ENCODE peak calls at places on chromosomes 5 and 9, in seven cellular contexts. G is GM23338, S is K562, K is SK-N-SH, P is A549, F is HCT116, H is HL-60. L is an unnamed sample.

GRCh38 chr9:16680965-16681658 is 189.4 kb downstream of the BNC2 start:
- DNase-seq in P (no peak), H (no peak), K (peak), G (no peak), S (no peak), F (no peak), L (no peak)

GRCh38 chr9:128877852-128878251 is 3.9 kb downstream of the KYAT1 start:
- DNase-seq in G (no peak), P (no peak), F (no peak), S (no peak), K (no peak), H (no peak), L (no peak)

GRCh38 chr5:96049398-96050272 is 88.0 kb upstream of the ELL2 start:
- DNase-seq in K (no peak), F (no peak), H (no peak), G (no peak), P (peak), S (no peak), L (no peak)

GRCh38 chr9:35869621-35870216 is 482 bp downstream of the OR13J1 start:
- DNase-seq in S (no peak), H (no peak), P (no peak), F (no peak), K (no peak), G (no peak), L (no peak)

GRCh38 chr5:27010646-27011045 is 27.7 kb downstream of the CDH9 start:
- DNase-seq in H (no peak), G (no peak), K (no peak), S (no peak), P (no peak), F (no peak), L (no peak)

GRCh38 chr5:59062986-59063683 is 480.3 kb downstream of the RAB3C start:
- DNase-seq in H (no peak), G (no peak), S (no peak), F (no peak), K (no peak), P (peak), L (no peak)

GRCh38 chr9:6557883-6558282 is 87.6 kb downstream of the GLDC start:
- DNase-seq in S (no peak), P (no peak), H (no peak), G (peak), F (no peak), K (peak), L (no peak)

GRCh38 chr9:115606851-115607250 is 488.9 kb upstream of the TNC start:
- DNase-seq in P (no peak), S (no peak), K (no peak), H (no peak), G (no peak), F (no peak), L (no peak)

GRCh38 chr5:17216176-17216973 is 1.1 kb upstream of the BASP1 start:
- DNase-seq in S (peak), H (peak), F (peak), G (peak), P (peak), K (peak), L (peak)

GRCh38 chr5:172380992-172381643 is 73.2 kb downstream of the SH3PXD2B start:
- DNase-seq in P (no peak), G (no peak), S (no peak), F (no peak), H (no peak), K (peak), L (no peak)

GRCh38 chr5:115480245-115480644 is 64.3 kb downstream of the FEM1C start:
- DNase-seq in K (no peak), P (no peak), F (no peak), S (no peak), H (no peak), G (no peak), L (no peak)

GRCh38 chr9:134571946-134572914 is 69.4 kb upstream of the COL5A1 start:
- DNase-seq in H (no peak), P (no peak), K (no peak), S (no peak), G (no peak), F (no peak), L (no peak)

GRCh38 chr5:33631786-33632185 is 191.0 kb downstream of the TARS1 start:
- DNase-seq in S (no peak), K (no peak), G (no peak), F (no peak), P (no peak), H (no peak), L (no peak)

GRCh38 chr9:135906291-135907005 is 898 bp downstream of the CAMSAP1 start:
- DNase-seq in H (no peak), K (peak), S (no peak), G (no peak), F (no peak), P (peak), L (no peak)

GRCh38 chr9:136850866-136851775 is 1.0 kb upstream of the MAMDC4 start:
- DNase-seq in G (no peak), P (no peak), F (no peak), K (no peak), S (no peak), H (no peak), L (no peak)

GRCh38 chr9:114365194-114365593 is 22.6 kb downstream of the AKNA start:
- DNase-seq in H (no peak), P (no peak), F (no peak), G (no peak), S (no peak), K (no peak), L (no peak)

GRCh38 chr5:147382776-147383175 is 127.1 kb downstream of the DPYSL3 start:
- DNase-seq in P (no peak), F (no peak), K (no peak), H (no peak), S (no peak), G (peak), L (no peak)

GRCh38 chr9:15718423-15718822 is 165.6 kb downstream of the CCDC171 start:
- DNase-seq in P (no peak), K (no peak), F (no peak), S (no peak), G (no peak), H (no peak), L (no peak)

GRCh38 chr9:135218331-135219225 is 131.1 kb downstream of the OLFM1 start:
- DNase-seq in F (no peak), K (peak), G (peak), H (no peak), P (no peak), S (no peak), L (no peak)

GRCh38 chr5:174970502-174970901 is 246.1 kb downstream of the MSX2 start:
- DNase-seq in P (no peak), F (no peak), K (no peak), S (no peak), G (no peak), H (no peak), L (no peak)

GRCh38 chr9:136140966-136141365 is 22.3 kb upstream of the TMEM250 start:
- DNase-seq in S (no peak), K (no peak), G (no peak), F (no peak), H (no peak), P (no peak), L (no peak)

GRCh38 chr5:169765176-169765575 is 128.1 kb downstream of the DOCK2 start:
- DNase-seq in P (no peak), H (no peak), K (no peak), G (no peak), S (no peak), F (no peak), L (no peak)

GRCh38 chr9:85740821-85741111 is 988 bp downstream of the AGTPBP1 start:
- DNase-seq in K (peak), H (peak), G (no peak), P (no peak), S (peak), F (no peak), L (no peak)

GRCh38 chr9:85741112-85741874 is 461 bp downstream of the AGTPBP1 start:
- DNase-seq in H (peak), K (peak), P (peak), G (peak), S (peak), F (no peak), L (no peak)

GRCh38 chr9:85742630-85742928 is 825 bp upstream of the AGTPBP1 start:
- DNase-seq in H (peak), F (no peak), K (no peak), G (no peak), P (peak), S (no peak), L (peak)

GRCh38 chr9:85743290-85744128 is 1.8 kb upstream of the AGTPBP1 start:
- DNase-seq in K (no peak), F (peak), G (peak), H (peak), S (peak), P (peak), L (peak)

DNA sequence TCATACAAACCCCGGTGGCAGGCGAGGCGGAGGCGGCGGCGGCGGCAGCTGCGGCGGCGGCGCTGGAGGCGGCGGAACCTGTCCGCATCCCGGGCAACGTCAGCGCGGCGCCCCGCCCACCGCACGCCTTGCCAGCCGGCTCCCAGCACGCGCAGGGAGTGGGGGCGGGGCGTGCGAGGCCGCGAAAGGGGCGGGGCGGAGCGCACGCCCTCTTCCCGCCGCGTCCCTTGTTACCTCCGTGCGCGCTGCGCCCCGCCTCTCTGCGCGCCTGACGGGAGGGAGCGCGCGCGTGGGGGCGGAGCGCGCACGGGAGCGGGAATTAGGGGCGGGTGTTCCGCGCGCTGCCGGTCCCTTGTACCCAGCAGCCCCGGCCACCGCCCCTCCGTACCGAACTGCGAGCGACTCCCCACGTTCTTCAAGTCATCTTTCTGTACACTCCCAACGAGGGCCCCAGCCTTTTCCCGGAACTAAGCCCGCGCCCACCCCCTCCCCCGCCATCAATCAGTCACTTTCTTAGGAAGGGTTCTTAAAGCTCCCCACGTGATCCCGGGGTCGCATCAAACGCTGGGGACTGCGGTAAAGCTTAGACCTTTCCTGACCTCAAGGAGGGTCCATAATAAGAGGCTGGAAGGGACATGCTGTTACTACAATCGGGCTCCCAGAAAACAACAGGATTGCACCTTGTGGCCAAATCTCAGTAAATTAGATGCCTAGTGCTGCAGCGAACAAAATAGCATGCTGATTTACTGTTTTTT is at the start of gene AGTPBP1:
- DNase-seq in G (peak), S (peak), F (peak), P (peak), H (peak), K (peak), L (peak)
- TF ChIP-seq CTCF in G (no peak), S (no peak), F (no peak), P (no peak), H (no peak), K (no peak), L (no peak)

GRCh38 chr5:139676951-139677367 is 28.8 kb downstream of the CXXC5 start:
- DNase-seq in S (no peak), H (no peak), P (no peak), F (no peak), G (no peak), K (peak), L (no peak)

GRCh38 chr5:139676406-139676805 is 28.3 kb downstream of the CXXC5 start:
- DNase-seq in K (no peak), S (no peak), P (no peak), H (no peak), F (no peak), G (no peak), L (no peak)

GRCh38 chr5:139678751-139679750 is 30.9 kb downstream of the CXXC5 start:
- DNase-seq in H (no peak), S (no peak), K (peak), F (no peak), P (no peak), G (no peak), L (no peak)

GRCh38 chr5:139678283-139678613 is 30.1 kb downstream of the CXXC5 start:
- DNase-seq in F (no peak), S (no peak), P (no peak), H (no peak), G (no peak), K (no peak), L (no peak)

DNA sequence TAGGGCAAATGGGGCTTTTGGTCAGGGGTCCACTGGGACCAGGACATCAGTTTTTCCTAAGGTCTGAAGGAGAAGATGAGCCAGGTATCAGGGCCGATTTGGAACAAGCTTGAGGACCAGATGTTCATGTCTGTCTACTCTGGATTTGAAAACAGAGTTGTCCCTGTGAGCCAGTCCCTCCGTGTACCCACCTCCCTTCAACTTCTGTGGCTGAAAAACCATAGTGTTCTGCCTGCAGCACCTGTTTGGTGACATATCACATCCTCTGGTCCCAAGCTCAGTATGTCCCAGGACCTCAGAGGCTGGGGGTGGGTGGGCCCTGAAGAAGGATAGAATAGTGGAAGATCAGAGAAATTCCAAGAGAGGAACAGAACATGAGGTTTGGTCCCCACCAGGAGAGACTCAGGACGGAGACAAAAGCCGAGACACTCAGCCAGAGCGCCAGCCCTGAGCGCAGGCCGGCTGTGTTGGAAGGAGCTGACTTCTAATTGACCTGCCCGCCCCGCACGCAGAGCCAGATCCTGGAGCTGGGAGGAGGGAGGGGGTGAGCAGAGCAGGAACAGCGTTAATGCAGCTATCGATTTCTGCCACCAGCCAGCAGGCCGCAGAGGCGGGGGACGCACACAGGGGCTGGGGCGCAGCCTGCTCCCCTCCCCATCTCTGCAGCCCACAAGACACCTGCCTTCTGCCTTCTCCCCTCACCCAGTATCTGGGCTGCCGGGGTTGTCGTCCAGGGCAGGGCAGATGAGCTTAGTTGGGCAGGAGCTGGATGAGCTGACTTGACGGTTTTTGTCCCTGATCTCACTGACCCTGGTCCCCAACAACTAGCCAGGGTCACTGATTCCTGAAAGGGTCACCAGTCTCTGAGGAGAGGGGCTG is 29.5 kb downstream of the CXXC5 start:
- DNase-seq in F (no peak), H (no peak), G (peak), P (no peak), K (peak), S (no peak), L (no peak)
- TF ChIP-seq REST in F (no peak), H (no peak), G (no peak), P (no peak), K (no peak), S (no peak), L (no peak)

DNA sequence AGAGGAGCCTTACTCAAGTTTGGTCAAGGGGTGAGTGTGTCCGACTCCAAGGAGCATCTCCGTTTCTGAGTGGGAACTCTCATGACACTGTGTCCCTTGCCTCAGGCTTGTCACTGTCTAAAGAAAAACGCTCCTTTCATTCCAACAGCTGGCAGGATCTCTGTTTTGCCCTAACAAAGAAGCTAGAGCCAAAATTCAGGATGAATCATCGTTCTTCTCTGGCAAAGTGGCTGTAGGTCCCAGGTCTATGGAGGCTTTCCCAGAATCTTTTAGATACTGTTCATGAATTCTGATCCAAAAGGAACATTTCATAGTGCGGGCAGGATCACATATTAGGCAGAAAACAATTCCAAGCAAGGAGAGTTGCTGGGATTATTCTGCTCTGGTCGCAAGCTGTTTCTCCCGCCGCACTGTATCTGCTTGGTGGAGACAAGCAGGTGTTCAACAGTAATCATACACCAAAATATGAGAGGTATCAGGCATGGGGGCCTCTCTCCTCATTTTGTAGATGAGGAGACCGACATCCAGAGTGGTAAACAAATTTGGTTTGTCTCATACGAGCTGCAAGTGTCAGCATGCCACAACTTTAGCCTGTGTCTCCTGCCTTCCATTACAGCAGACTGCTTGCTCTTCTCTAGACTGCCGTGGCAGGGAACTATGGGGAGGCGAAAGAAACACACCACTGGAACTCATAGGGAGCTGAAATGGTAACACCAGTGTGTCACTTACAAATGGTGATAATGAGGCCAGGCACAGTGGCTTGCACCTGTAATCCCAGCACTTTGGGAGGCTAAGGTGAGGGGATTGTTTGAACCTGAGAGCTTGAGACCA is 72.6 kb downstream of the ENTREP1 start:
- DNase-seq in P (no peak), F (no peak), H (no peak), G (no peak), S (no peak), K (no peak), L (no peak)
- H3K27ac ChIP-seq in P (no peak), F (no peak), H (no peak), G (no peak), S (no peak), K (no peak), L (no peak)

DNA sequence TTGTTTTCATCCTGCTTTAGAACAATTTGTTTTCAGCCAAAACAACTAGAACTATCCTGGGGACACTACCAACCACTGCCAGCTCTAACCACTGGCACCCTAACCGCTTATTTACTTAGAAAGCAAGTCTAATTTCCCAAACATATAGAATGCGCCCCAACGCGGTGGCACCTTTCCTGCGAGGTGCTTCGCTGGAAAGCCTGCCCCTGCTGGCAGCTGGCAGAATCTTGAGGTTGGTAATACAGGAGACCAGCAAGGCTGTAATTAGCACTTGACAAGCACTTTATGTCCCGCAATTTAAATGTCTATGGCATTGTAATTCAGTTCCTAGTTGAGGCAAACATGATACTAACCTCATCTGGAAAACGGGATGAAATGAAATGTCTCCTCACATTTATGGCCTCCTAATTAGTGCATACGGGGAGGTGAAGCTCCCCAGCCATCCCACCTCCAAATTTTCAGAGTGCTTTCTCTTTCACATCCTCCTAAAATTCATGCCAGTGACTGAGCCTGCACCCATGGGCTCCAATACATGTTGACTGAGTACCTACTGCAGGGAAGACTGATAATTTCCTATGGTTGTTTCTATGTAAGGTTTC is 30.4 kb downstream of the GABBR2 start:
- DNase-seq in H (no peak), S (no peak), G (peak), F (peak), P (peak), K (no peak), L (no peak)
- TF ChIP-seq CTCF in H (peak), S (peak), G (peak), F (peak), P (peak), K (peak), L (peak)

GRCh38 chr5:127957183-127957582 is 126.4 kb upstream of the SLC12A2 start:
- DNase-seq in P (peak), F (no peak), K (peak), G (no peak), S (no peak), H (no peak), L (no peak)
- TF ChIP-seq REST in P (no peak), F (no peak), K (no peak), G (no peak), S (no peak), H (no peak), L (no peak)

GRCh38 chr9:123586140-123586735 is 230.2 kb downstream of the CRB2 start:
- DNase-seq in F (no peak), K (no peak), S (no peak), G (no peak), H (no peak), P (no peak), L (no peak)
- H3K27ac ChIP-seq in F (no peak), K (no peak), S (no peak), G (no peak), H (no peak), P (no peak), L (no peak)

DNA sequence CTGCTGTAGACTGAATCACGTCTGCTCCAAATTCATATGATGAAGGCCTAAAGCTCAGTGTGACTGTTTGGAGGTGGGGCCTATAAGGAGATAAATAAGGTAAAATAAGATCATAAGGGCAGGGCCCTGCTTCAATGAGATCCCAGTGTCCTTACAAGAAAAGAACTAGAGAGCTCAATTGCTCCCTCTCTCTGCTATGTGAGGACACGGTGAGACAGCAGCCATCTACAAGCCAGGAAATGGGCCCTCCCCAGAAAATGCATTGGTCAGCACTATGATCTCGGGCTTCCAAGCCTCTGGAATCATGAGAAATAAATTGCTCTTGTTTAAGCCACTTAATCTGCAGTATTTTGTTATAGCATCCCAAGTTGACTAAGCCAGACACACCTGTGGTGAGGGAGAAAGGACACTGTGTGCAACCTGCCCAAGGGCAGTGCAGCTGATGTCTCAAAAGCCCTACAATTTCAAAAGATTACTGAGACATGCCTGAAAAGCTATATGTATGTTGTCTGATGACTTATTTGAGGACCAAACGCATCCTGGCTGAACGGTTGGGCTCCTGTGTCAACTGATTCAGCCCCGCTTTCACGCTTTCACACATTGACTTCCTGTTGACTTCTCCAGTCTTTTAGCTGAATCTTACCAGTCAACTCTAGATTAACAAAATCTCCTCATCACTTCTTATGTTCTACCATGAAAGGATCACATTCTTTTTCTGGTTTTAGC is 13.2 kb downstream of the GZMK start:
- DNase-seq in F (peak), P (peak), S (no peak), G (peak), K (no peak), H (no peak), L (no peak)
- TF ChIP-seq CTCF in F (no peak), P (no peak), S (no peak), G (peak), K (peak), H (no peak), L (peak)